ENCODE peak calls at places on chromosomes 6 and 20, in ten cellular contexts. One of them, this sample, is unnamed.

GRCh38 chr6:30719356-30719755 is 796 bp upstream of the TUBB start:
- DNase-seq in progenitor cell of endocrine pancreas: no peak
- DNase-seq in adrenal gland: no peak
- DNase-seq in dorsolateral prefrontal cortex: no peak
- DNase-seq in HCT116: no peak
- DNase-seq in cardiac fibroblast: no peak
- DNase-seq in RWPE1: no peak
- DNase-seq in GM20000: no peak
- DNase-seq in CD4-positive, alpha-beta T cell: no peak
- DNase-seq in fibroblast of pulmonary artery: no peak
- DNase-seq in this sample: no peak

GRCh38 chr20:59807909-59808728 is 125.3 kb downstream of the SYCP2 start:
- DNase-seq in HCT116: no peak
- DNase-seq in dorsolateral prefrontal cortex: no peak
- DNase-seq in cardiac fibroblast: no peak
- DNase-seq in RWPE1: no peak
- DNase-seq in progenitor cell of endocrine pancreas: no peak
- DNase-seq in adrenal gland: peak; percentile 37
- DNase-seq in CD4-positive, alpha-beta T cell: no peak
- DNase-seq in GM20000: no peak
- DNase-seq in fibroblast of pulmonary artery: no peak
- DNase-seq in this sample: no peak

GRCh38 chr6:41092421-41093140 is 19.8 kb downstream of the NFYA start:
- DNase-seq in dorsolateral prefrontal cortex: no peak
- DNase-seq in progenitor cell of endocrine pancreas: no peak
- DNase-seq in GM20000: peak; percentile 32
- DNase-seq in cardiac fibroblast: peak; percentile 56
- DNase-seq in adrenal gland: no peak
- DNase-seq in CD4-positive, alpha-beta T cell: no peak
- DNase-seq in RWPE1: no peak
- DNase-seq in HCT116: no peak
- DNase-seq in fibroblast of pulmonary artery: peak; percentile 56
- DNase-seq in this sample: no peak

GRCh38 chr6:147693185-147693584 is 184.7 kb downstream of the SAMD5 start:
- DNase-seq in progenitor cell of endocrine pancreas: no peak
- DNase-seq in cardiac fibroblast: no peak
- DNase-seq in fibroblast of pulmonary artery: no peak
- DNase-seq in adrenal gland: no peak
- DNase-seq in RWPE1: no peak
- DNase-seq in GM20000: no peak
- DNase-seq in dorsolateral prefrontal cortex: no peak
- DNase-seq in HCT116: no peak
- DNase-seq in CD4-positive, alpha-beta T cell: no peak
- DNase-seq in this sample: no peak

GRCh38 chr6:106685833-106686232 is 56.5 kb downstream of the QRSL1 start:
- DNase-seq in dorsolateral prefrontal cortex: no peak
- DNase-seq in fibroblast of pulmonary artery: no peak
- DNase-seq in progenitor cell of endocrine pancreas: no peak
- DNase-seq in adrenal gland: no peak
- DNase-seq in HCT116: no peak
- DNase-seq in GM20000: no peak
- DNase-seq in cardiac fibroblast: no peak
- DNase-seq in CD4-positive, alpha-beta T cell: no peak
- DNase-seq in RWPE1: no peak
- DNase-seq in this sample: no peak

GRCh38 chr20:21027569-21027968 is 78.6 kb downstream of the LINC00237 start:
- DNase-seq in RWPE1: no peak
- DNase-seq in adrenal gland: no peak
- DNase-seq in HCT116: peak; percentile 54
- DNase-seq in GM20000: no peak
- DNase-seq in dorsolateral prefrontal cortex: no peak
- DNase-seq in fibroblast of pulmonary artery: no peak
- DNase-seq in cardiac fibroblast: no peak
- DNase-seq in CD4-positive, alpha-beta T cell: no peak
- DNase-seq in progenitor cell of endocrine pancreas: no peak
- DNase-seq in this sample: no peak

GRCh38 chr6:72876256-72876655 is 254.4 kb downstream of the KCNQ5 start:
- DNase-seq in HCT116: no peak
- DNase-seq in fibroblast of pulmonary artery: no peak
- DNase-seq in cardiac fibroblast: no peak
- DNase-seq in progenitor cell of endocrine pancreas: no peak
- DNase-seq in RWPE1: no peak
- DNase-seq in adrenal gland: no peak
- DNase-seq in GM20000: no peak
- DNase-seq in dorsolateral prefrontal cortex: no peak
- DNase-seq in CD4-positive, alpha-beta T cell: no peak
- DNase-seq in this sample: no peak

GRCh38 chr6:47016916-47017315 is 25.2 kb downstream of the ADGRF1 start:
- DNase-seq in fibroblast of pulmonary artery: no peak
- DNase-seq in RWPE1: no peak
- DNase-seq in adrenal gland: no peak
- DNase-seq in dorsolateral prefrontal cortex: no peak
- DNase-seq in CD4-positive, alpha-beta T cell: no peak
- DNase-seq in progenitor cell of endocrine pancreas: no peak
- DNase-seq in GM20000: no peak
- DNase-seq in cardiac fibroblast: no peak
- DNase-seq in HCT116: no peak
- DNase-seq in this sample: no peak

GRCh38 chr6:36765943-36766648 is 68.5 kb downstream of the RAB44 start:
- DNase-seq in adrenal gland: peak; percentile 93
- DNase-seq in RWPE1: peak; percentile 77
- DNase-seq in CD4-positive, alpha-beta T cell: peak; percentile 74
- DNase-seq in progenitor cell of endocrine pancreas: peak; percentile 67
- DNase-seq in HCT116: peak; percentile 67
- DNase-seq in dorsolateral prefrontal cortex: peak; percentile 77
- DNase-seq in fibroblast of pulmonary artery: peak; percentile 89
- DNase-seq in GM20000: peak; percentile 84
- DNase-seq in cardiac fibroblast: peak; percentile 90
- DNase-seq in this sample: peak; percentile 86
- TF ChIP-seq CTCF in adrenal gland: peak; percentile 95
- TF ChIP-seq CTCF in RWPE1: peak; percentile 78
- TF ChIP-seq CTCF in CD4-positive, alpha-beta T cell: peak; percentile 63
- TF ChIP-seq CTCF in progenitor cell of endocrine pancreas: peak; percentile 83
- TF ChIP-seq CTCF in HCT116: peak; percentile 95
- TF ChIP-seq CTCF in dorsolateral prefrontal cortex: peak; percentile 89
- TF ChIP-seq CTCF in fibroblast of pulmonary artery: peak; percentile 97
- TF ChIP-seq CTCF in GM20000: peak; percentile 97
- TF ChIP-seq CTCF in cardiac fibroblast: peak; percentile 96
- TF ChIP-seq CTCF in this sample: peak; percentile 95

GRCh38 chr20:63497138-63497945 is 1.5 kb downstream of the EEF1A2 start:
- DNase-seq in HCT116: no peak
- DNase-seq in cardiac fibroblast: no peak
- DNase-seq in CD4-positive, alpha-beta T cell: no peak
- DNase-seq in dorsolateral prefrontal cortex: no peak
- DNase-seq in fibroblast of pulmonary artery: no peak
- DNase-seq in GM20000: no peak
- DNase-seq in RWPE1: no peak
- DNase-seq in progenitor cell of endocrine pancreas: peak; percentile 9
- DNase-seq in adrenal gland: no peak
- DNase-seq in this sample: no peak

GRCh38 chr20:63500151-63500901 is 1.4 kb upstream of the EEF1A2 start:
- DNase-seq in adrenal gland: no peak
- DNase-seq in cardiac fibroblast: no peak
- DNase-seq in dorsolateral prefrontal cortex: no peak
- DNase-seq in GM20000: no peak
- DNase-seq in fibroblast of pulmonary artery: no peak
- DNase-seq in progenitor cell of endocrine pancreas: peak; percentile 9
- DNase-seq in RWPE1: no peak
- DNase-seq in CD4-positive, alpha-beta T cell: no peak
- DNase-seq in HCT116: no peak
- DNase-seq in this sample: no peak

GRCh38 chr20:63497946-63498935 is 642 bp downstream of the EEF1A2 start:
- DNase-seq in CD4-positive, alpha-beta T cell: no peak
- DNase-seq in cardiac fibroblast: no peak
- DNase-seq in HCT116: no peak
- DNase-seq in GM20000: no peak
- DNase-seq in adrenal gland: peak; percentile 92
- DNase-seq in dorsolateral prefrontal cortex: peak; percentile 66
- DNase-seq in RWPE1: peak; percentile 69
- DNase-seq in fibroblast of pulmonary artery: no peak
- DNase-seq in progenitor cell of endocrine pancreas: peak; percentile 6
- DNase-seq in this sample: no peak

GRCh38 chr20:63499333-63499969 is 568 bp upstream of the EEF1A2 start:
- DNase-seq in fibroblast of pulmonary artery: no peak
- DNase-seq in progenitor cell of endocrine pancreas: peak; percentile 21
- DNase-seq in HCT116: no peak
- DNase-seq in adrenal gland: no peak
- DNase-seq in CD4-positive, alpha-beta T cell: no peak
- DNase-seq in dorsolateral prefrontal cortex: no peak
- DNase-seq in GM20000: no peak
- DNase-seq in cardiac fibroblast: no peak
- DNase-seq in RWPE1: no peak
- DNase-seq in this sample: no peak

DNA sequence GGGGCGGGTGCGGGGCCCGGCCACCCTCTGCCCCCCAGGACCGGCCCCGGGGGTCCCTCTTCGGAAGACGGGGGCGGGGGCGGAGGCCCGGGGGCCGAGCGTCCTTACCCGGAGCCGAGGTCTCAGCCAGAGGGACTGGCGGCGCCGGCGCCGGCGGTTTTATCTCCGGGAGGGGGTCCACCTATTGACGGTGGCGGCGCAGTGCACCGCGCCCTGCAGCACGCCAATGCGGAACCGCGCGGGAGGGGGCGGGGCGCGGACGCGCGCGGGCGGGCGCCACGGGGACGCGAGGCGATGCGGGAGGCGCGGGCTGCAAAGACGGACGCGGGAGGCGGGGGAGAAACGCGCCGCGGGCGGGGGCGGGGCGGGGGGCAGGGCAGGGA is at the start of gene EEF1A2:
- DNase-seq in HCT116: no peak
- DNase-seq in cardiac fibroblast: no peak
- DNase-seq in progenitor cell of endocrine pancreas: peak; percentile 23
- DNase-seq in fibroblast of pulmonary artery: no peak
- DNase-seq in adrenal gland: peak; percentile 76
- DNase-seq in CD4-positive, alpha-beta T cell: peak; percentile 40
- DNase-seq in GM20000: peak; percentile 76
- DNase-seq in RWPE1: no peak
- DNase-seq in dorsolateral prefrontal cortex: peak; percentile 52
- DNase-seq in this sample: no peak
- TF ChIP-seq CTCF in HCT116: no peak
- TF ChIP-seq CTCF in cardiac fibroblast: no peak
- TF ChIP-seq CTCF in progenitor cell of endocrine pancreas: no peak
- TF ChIP-seq CTCF in fibroblast of pulmonary artery: no peak
- TF ChIP-seq CTCF in adrenal gland: no peak
- TF ChIP-seq CTCF in CD4-positive, alpha-beta T cell: no peak
- TF ChIP-seq CTCF in GM20000: peak; percentile 22
- TF ChIP-seq CTCF in RWPE1: peak; percentile 37
- TF ChIP-seq CTCF in dorsolateral prefrontal cortex: no peak
- TF ChIP-seq CTCF in this sample: peak; percentile 28

GRCh38 chr20:36112112-36112511 is 42.4 kb upstream of the EPB41L1 start:
- DNase-seq in CD4-positive, alpha-beta T cell: no peak
- DNase-seq in dorsolateral prefrontal cortex: no peak
- DNase-seq in fibroblast of pulmonary artery: no peak
- DNase-seq in RWPE1: no peak
- DNase-seq in GM20000: no peak
- DNase-seq in HCT116: no peak
- DNase-seq in adrenal gland: no peak
- DNase-seq in progenitor cell of endocrine pancreas: no peak
- DNase-seq in cardiac fibroblast: no peak
- DNase-seq in this sample: no peak

GRCh38 chr20:36113566-36114247 is 40.8 kb upstream of the EPB41L1 start:
- DNase-seq in dorsolateral prefrontal cortex: no peak
- DNase-seq in RWPE1: no peak
- DNase-seq in adrenal gland: no peak
- DNase-seq in fibroblast of pulmonary artery: no peak
- DNase-seq in progenitor cell of endocrine pancreas: no peak
- DNase-seq in cardiac fibroblast: no peak
- DNase-seq in GM20000: peak; percentile 59
- DNase-seq in CD4-positive, alpha-beta T cell: no peak
- DNase-seq in HCT116: no peak
- DNase-seq in this sample: no peak

GRCh38 chr20:36116813-36117441 is 37.6 kb upstream of the EPB41L1 start:
- DNase-seq in HCT116: no peak
- DNase-seq in GM20000: no peak
- DNase-seq in fibroblast of pulmonary artery: peak; percentile 64
- DNase-seq in RWPE1: peak; percentile 55
- DNase-seq in CD4-positive, alpha-beta T cell: no peak
- DNase-seq in adrenal gland: no peak
- DNase-seq in cardiac fibroblast: peak; percentile 78
- DNase-seq in dorsolateral prefrontal cortex: no peak
- DNase-seq in progenitor cell of endocrine pancreas: no peak
- DNase-seq in this sample: no peak

GRCh38 chr20:36113015-36113414 is 41.5 kb upstream of the EPB41L1 start:
- DNase-seq in dorsolateral prefrontal cortex: no peak
- DNase-seq in HCT116: no peak
- DNase-seq in CD4-positive, alpha-beta T cell: no peak
- DNase-seq in GM20000: no peak
- DNase-seq in cardiac fibroblast: no peak
- DNase-seq in RWPE1: no peak
- DNase-seq in progenitor cell of endocrine pancreas: no peak
- DNase-seq in adrenal gland: no peak
- DNase-seq in fibroblast of pulmonary artery: no peak
- DNase-seq in this sample: no peak

GRCh38 chr20:36114707-36115106 is 39.8 kb upstream of the EPB41L1 start:
- DNase-seq in dorsolateral prefrontal cortex: no peak
- DNase-seq in cardiac fibroblast: no peak
- DNase-seq in HCT116: no peak
- DNase-seq in GM20000: no peak
- DNase-seq in progenitor cell of endocrine pancreas: no peak
- DNase-seq in RWPE1: no peak
- DNase-seq in fibroblast of pulmonary artery: no peak
- DNase-seq in CD4-positive, alpha-beta T cell: no peak
- DNase-seq in adrenal gland: no peak
- DNase-seq in this sample: no peak
- TF ChIP-seq CTCF in dorsolateral prefrontal cortex: no peak
- TF ChIP-seq CTCF in cardiac fibroblast: no peak
- TF ChIP-seq CTCF in HCT116: no peak
- TF ChIP-seq CTCF in GM20000: no peak
- TF ChIP-seq CTCF in progenitor cell of endocrine pancreas: no peak
- TF ChIP-seq CTCF in RWPE1: no peak
- TF ChIP-seq CTCF in fibroblast of pulmonary artery: no peak
- TF ChIP-seq CTCF in CD4-positive, alpha-beta T cell: no peak
- TF ChIP-seq CTCF in adrenal gland: no peak
- TF ChIP-seq CTCF in this sample: no peak

GRCh38 chr6:25244865-25245264 is 34.3 kb upstream of the CARMIL1 start:
- DNase-seq in dorsolateral prefrontal cortex: no peak
- DNase-seq in GM20000: no peak
- DNase-seq in adrenal gland: no peak
- DNase-seq in fibroblast of pulmonary artery: no peak
- DNase-seq in RWPE1: no peak
- DNase-seq in cardiac fibroblast: no peak
- DNase-seq in progenitor cell of endocrine pancreas: no peak
- DNase-seq in HCT116: no peak
- DNase-seq in CD4-positive, alpha-beta T cell: no peak
- DNase-seq in this sample: no peak

GRCh38 chr6:25242567-25242966 is 36.6 kb upstream of the CARMIL1 start:
- DNase-seq in adrenal gland: no peak
- DNase-seq in progenitor cell of endocrine pancreas: no peak
- DNase-seq in fibroblast of pulmonary artery: no peak
- DNase-seq in RWPE1: no peak
- DNase-seq in CD4-positive, alpha-beta T cell: no peak
- DNase-seq in HCT116: no peak
- DNase-seq in cardiac fibroblast: no peak
- DNase-seq in GM20000: no peak
- DNase-seq in dorsolateral prefrontal cortex: no peak
- DNase-seq in this sample: no peak

GRCh38 chr6:25239059-25239458 is 40.1 kb upstream of the CARMIL1 start:
- DNase-seq in cardiac fibroblast: no peak
- DNase-seq in HCT116: no peak
- DNase-seq in RWPE1: no peak
- DNase-seq in dorsolateral prefrontal cortex: no peak
- DNase-seq in GM20000: no peak
- DNase-seq in fibroblast of pulmonary artery: no peak
- DNase-seq in adrenal gland: no peak
- DNase-seq in progenitor cell of endocrine pancreas: no peak
- DNase-seq in CD4-positive, alpha-beta T cell: no peak
- DNase-seq in this sample: no peak

GRCh38 chr6:25237579-25237978 is 41.6 kb upstream of the CARMIL1 start:
- DNase-seq in progenitor cell of endocrine pancreas: no peak
- DNase-seq in dorsolateral prefrontal cortex: no peak
- DNase-seq in CD4-positive, alpha-beta T cell: no peak
- DNase-seq in fibroblast of pulmonary artery: no peak
- DNase-seq in cardiac fibroblast: no peak
- DNase-seq in adrenal gland: no peak
- DNase-seq in GM20000: no peak
- DNase-seq in HCT116: no peak
- DNase-seq in RWPE1: no peak
- DNase-seq in this sample: no peak

GRCh38 chr6:25239498-25239897 is 39.7 kb upstream of the CARMIL1 start:
- DNase-seq in progenitor cell of endocrine pancreas: no peak
- DNase-seq in cardiac fibroblast: no peak
- DNase-seq in CD4-positive, alpha-beta T cell: no peak
- DNase-seq in RWPE1: no peak
- DNase-seq in dorsolateral prefrontal cortex: no peak
- DNase-seq in HCT116: no peak
- DNase-seq in GM20000: no peak
- DNase-seq in fibroblast of pulmonary artery: no peak
- DNase-seq in adrenal gland: no peak
- DNase-seq in this sample: no peak
- TF ChIP-seq CTCF in progenitor cell of endocrine pancreas: no peak
- TF ChIP-seq CTCF in cardiac fibroblast: no peak
- TF ChIP-seq CTCF in CD4-positive, alpha-beta T cell: no peak
- TF ChIP-seq CTCF in RWPE1: no peak
- TF ChIP-seq CTCF in dorsolateral prefrontal cortex: no peak
- TF ChIP-seq CTCF in HCT116: no peak
- TF ChIP-seq CTCF in GM20000: no peak
- TF ChIP-seq CTCF in fibroblast of pulmonary artery: no peak
- TF ChIP-seq CTCF in adrenal gland: no peak
- TF ChIP-seq CTCF in this sample: no peak

This sample was measured in CD14-positive monocyte.